ENCODE peak calls at places on chromosomes 5 and 9, in seven cellular contexts. One of them, this sample, is unnamed.

GRCh38 chr9:125435776-125436612 is 174.4 kb downstream of the GAPVD1 start:
- DNase-seq in CD8-positive, alpha-beta T cell: no peak
- DNase-seq in heart left ventricle: no peak
- DNase-seq in HepG2: no peak
- DNase-seq in heart right ventricle: no peak
- DNase-seq in A549: no peak
- DNase-seq in body of pancreas: no peak
- DNase-seq in this sample: no peak

GRCh38 chr5:51376504-51376903 is 6.7 kb upstream of the ISL1 start:
- DNase-seq in CD8-positive, alpha-beta T cell: no peak
- DNase-seq in heart left ventricle: no peak
- DNase-seq in HepG2: no peak
- DNase-seq in heart right ventricle: no peak
- DNase-seq in A549: no peak
- DNase-seq in body of pancreas: no peak
- DNase-seq in this sample: no peak

GRCh38 chr5:124310453-124310852 is 436.0 kb downstream of the ZNF608 start:
- DNase-seq in CD8-positive, alpha-beta T cell: no peak
- DNase-seq in heart left ventricle: no peak
- DNase-seq in HepG2: no peak
- DNase-seq in heart right ventricle: no peak
- DNase-seq in A549: no peak
- DNase-seq in body of pancreas: no peak
- DNase-seq in this sample: no peak

GRCh38 chr5:117488976-117489500 is 914.4 kb upstream of the SEMA6A start:
- DNase-seq in CD8-positive, alpha-beta T cell: no peak
- DNase-seq in heart left ventricle: no peak
- DNase-seq in HepG2: no peak
- DNase-seq in heart right ventricle: no peak
- DNase-seq in A549: no peak
- DNase-seq in body of pancreas: no peak
- DNase-seq in this sample: no peak

GRCh38 chr9:105026451-105026850 is 98.5 kb upstream of the ABCA1 start:
- DNase-seq in CD8-positive, alpha-beta T cell: no peak
- DNase-seq in heart left ventricle: no peak
- DNase-seq in HepG2: no peak
- DNase-seq in heart right ventricle: no peak
- DNase-seq in A549: no peak
- DNase-seq in body of pancreas: no peak
- DNase-seq in this sample: no peak

GRCh38 chr9:111118256-111118950 is 80.1 kb upstream of the LPAR1 start:
- DNase-seq in CD8-positive, alpha-beta T cell: no peak
- DNase-seq in heart left ventricle: no peak
- DNase-seq in HepG2: no peak
- DNase-seq in heart right ventricle: no peak
- DNase-seq in A549: no peak
- DNase-seq in body of pancreas: no peak
- DNase-seq in this sample: no peak

GRCh38 chr9:37592108-37592951 is at the start of gene TOMM5:
- DNase-seq in CD8-positive, alpha-beta T cell: peak; percentile 92
- DNase-seq in heart left ventricle: peak; percentile 95
- DNase-seq in HepG2: peak; percentile 87
- DNase-seq in heart right ventricle: peak; percentile 92
- DNase-seq in A549: peak; percentile 82
- DNase-seq in body of pancreas: peak; percentile 92
- DNase-seq in this sample: peak; percentile 93

GRCh38 chr5:172716796-172717313 is 54.1 kb downstream of the DUSP1 start:
- DNase-seq in CD8-positive, alpha-beta T cell: peak; percentile 84
- DNase-seq in heart left ventricle: peak; percentile 82
- DNase-seq in HepG2: peak; percentile 53
- DNase-seq in heart right ventricle: peak; percentile 90
- DNase-seq in A549: peak; percentile 75
- DNase-seq in body of pancreas: peak; percentile 85
- DNase-seq in this sample: peak; percentile 78

GRCh38 chr5:143355710-143356109 is 47.8 kb downstream of the NR3C1 start:
- DNase-seq in CD8-positive, alpha-beta T cell: peak; percentile 80
- DNase-seq in heart left ventricle: peak; percentile 71
- DNase-seq in HepG2: peak; percentile 76
- DNase-seq in heart right ventricle: peak; percentile 26
- DNase-seq in A549: peak; percentile 93
- DNase-seq in body of pancreas: peak; percentile 56
- DNase-seq in this sample: no peak

GRCh38 chr5:77645158-77645994 is 6.9 kb upstream of the OTP start:
- DNase-seq in CD8-positive, alpha-beta T cell: no peak
- DNase-seq in heart left ventricle: no peak
- DNase-seq in HepG2: peak; percentile 13
- DNase-seq in heart right ventricle: peak; percentile 47
- DNase-seq in A549: peak; percentile 86
- DNase-seq in body of pancreas: peak; percentile 35
- DNase-seq in this sample: no peak

GRCh38 chr5:153352685-153353219 is 137.7 kb upstream of the GRIA1 start:
- DNase-seq in CD8-positive, alpha-beta T cell: no peak
- DNase-seq in heart left ventricle: no peak
- DNase-seq in HepG2: no peak
- DNase-seq in heart right ventricle: no peak
- DNase-seq in A549: no peak
- DNase-seq in body of pancreas: no peak
- DNase-seq in this sample: no peak

DNA sequence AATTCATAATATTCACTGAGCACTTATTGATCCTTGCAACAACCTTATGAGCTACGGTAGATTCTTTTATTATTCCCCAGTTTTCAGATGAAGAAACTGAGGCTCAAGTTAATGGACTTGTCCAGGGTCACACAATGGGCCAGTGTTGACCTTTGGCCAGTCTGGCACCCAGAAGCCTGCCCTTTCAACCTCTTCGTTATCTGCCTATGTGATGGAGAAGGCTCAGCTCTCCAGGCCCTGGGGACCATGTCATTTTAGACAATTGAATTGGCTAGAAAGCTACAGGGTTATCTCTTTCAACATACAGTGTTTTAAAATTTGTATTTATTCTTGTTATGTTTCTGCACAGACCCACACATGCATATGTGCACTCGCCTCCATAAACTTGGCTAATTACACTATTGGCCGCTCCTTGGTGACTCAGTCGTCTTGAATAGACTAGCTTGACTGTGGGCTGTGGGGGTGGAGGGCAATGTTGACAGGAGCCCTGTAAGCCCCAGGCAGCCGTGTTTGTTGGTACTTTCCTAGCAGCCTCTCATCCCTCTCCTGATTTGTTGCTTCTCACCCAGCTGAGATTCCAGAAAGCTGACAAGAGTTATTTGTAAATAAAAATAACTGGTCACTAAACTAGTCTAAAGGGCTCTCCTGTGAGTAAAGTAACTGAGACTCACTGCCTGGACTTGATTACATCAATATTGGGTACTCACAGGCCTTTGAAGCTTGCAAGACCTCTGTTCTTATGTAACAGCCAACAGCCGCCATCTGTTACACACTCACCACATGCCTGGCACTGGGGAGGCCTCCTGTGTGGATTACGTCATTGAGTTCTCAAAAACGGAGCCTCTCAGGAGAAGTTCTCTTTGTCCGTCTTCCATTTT is 8.5 kb upstream of the ANGPTL2 start:
- DNase-seq in CD8-positive, alpha-beta T cell: no peak
- DNase-seq in heart left ventricle: peak; percentile 67
- DNase-seq in HepG2: peak; percentile 40
- DNase-seq in heart right ventricle: no peak
- DNase-seq in A549: no peak
- DNase-seq in body of pancreas: no peak
- DNase-seq in this sample: peak; percentile 21
- H3K4me1 ChIP-seq in CD8-positive, alpha-beta T cell: no peaks in the 10 kb centered on the region
- H3K4me1 ChIP-seq in heart left ventricle: peaks cover 25% of the 10 kb centered on the region
- H3K4me1 ChIP-seq in HepG2: peaks cover 49% of the 10 kb centered on the region
- H3K4me1 ChIP-seq in heart right ventricle: peaks cover 84% of the 10 kb centered on the region
- H3K4me1 ChIP-seq in A549: peaks cover 14% of the 10 kb centered on the region
- H3K4me1 ChIP-seq in body of pancreas: peaks cover 10% of the 10 kb centered on the region
- H3K4me1 ChIP-seq in this sample: peaks cover 47% of the 10 kb centered on the region

GRCh38 chr9:75892168-75892901 is 1.9 kb downstream of the PCSK5 start:
- DNase-seq in CD8-positive, alpha-beta T cell: no peak
- DNase-seq in heart left ventricle: peak; percentile 35
- DNase-seq in HepG2: no peak
- DNase-seq in heart right ventricle: peak; percentile 54
- DNase-seq in A549: peak; percentile 35
- DNase-seq in body of pancreas: peak; percentile 24
- DNase-seq in this sample: peak; percentile 49

GRCh38 chr9:75889977-75890540 is 414 bp upstream of the PCSK5 start:
- DNase-seq in CD8-positive, alpha-beta T cell: peak; percentile 24
- DNase-seq in heart left ventricle: peak; percentile 49
- DNase-seq in HepG2: no peak
- DNase-seq in heart right ventricle: no peak
- DNase-seq in A549: peak; percentile 44
- DNase-seq in body of pancreas: peak; percentile 40
- DNase-seq in this sample: no peak

GRCh38 chr9:75891277-75892167 is 1.0 kb downstream of the PCSK5 start:
- DNase-seq in CD8-positive, alpha-beta T cell: peak; percentile 49
- DNase-seq in heart left ventricle: peak; percentile 38
- DNase-seq in HepG2: no peak
- DNase-seq in heart right ventricle: peak; percentile 17
- DNase-seq in A549: peak; percentile 26
- DNase-seq in body of pancreas: peak; percentile 33
- DNase-seq in this sample: peak; percentile 33

GRCh38 chr9:75890541-75891276 is at the start of gene PCSK5:
- DNase-seq in CD8-positive, alpha-beta T cell: peak; percentile 92
- DNase-seq in heart left ventricle: peak; percentile 94
- DNase-seq in HepG2: peak; percentile 58
- DNase-seq in heart right ventricle: peak; percentile 87
- DNase-seq in A549: peak; percentile 77
- DNase-seq in body of pancreas: peak; percentile 90
- DNase-seq in this sample: peak; percentile 89

GRCh38 chr9:75889577-75889976 is 896 bp upstream of the PCSK5 start:
- DNase-seq in CD8-positive, alpha-beta T cell: no peak
- DNase-seq in heart left ventricle: no peak
- DNase-seq in HepG2: no peak
- DNase-seq in heart right ventricle: no peak
- DNase-seq in A549: no peak
- DNase-seq in body of pancreas: no peak
- DNase-seq in this sample: no peak
- H3K4me3 ChIP-seq in CD8-positive, alpha-beta T cell: peak overlapping the region; percentile 81
- H3K4me3 ChIP-seq in heart left ventricle: peak overlapping the region; percentile 85
- H3K4me3 ChIP-seq in HepG2: peak overlapping the region; percentile 60
- H3K4me3 ChIP-seq in heart right ventricle: peak overlapping the region; percentile 82
- H3K4me3 ChIP-seq in A549: peak overlapping the region; percentile 51
- H3K4me3 ChIP-seq in body of pancreas: peak overlapping the region; percentile 48
- H3K4me3 ChIP-seq in this sample: peak overlapping the region; percentile 40

DNA sequence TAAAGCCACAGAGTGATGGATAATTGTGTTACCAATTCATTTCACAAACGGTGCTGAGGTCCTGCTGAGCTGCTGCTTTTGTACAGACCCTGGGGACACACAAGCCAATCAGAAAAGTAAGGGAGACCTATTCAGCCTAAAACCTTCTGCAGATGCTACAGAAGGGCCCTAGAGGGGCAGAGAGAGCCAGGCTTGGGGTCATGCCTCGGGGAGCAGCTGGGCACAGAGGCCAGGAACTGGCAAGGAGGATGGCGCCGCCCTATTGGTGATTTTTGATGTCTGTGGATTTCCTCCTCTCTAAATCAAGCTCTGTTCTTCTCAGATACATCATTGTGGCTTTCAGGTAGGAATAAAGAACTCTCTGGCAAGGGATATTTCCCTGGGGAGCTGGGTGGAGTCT is 181.9 kb downstream of the ZNF462 start:
- DNase-seq in CD8-positive, alpha-beta T cell: no peak
- DNase-seq in heart left ventricle: no peak
- DNase-seq in HepG2: no peak
- DNase-seq in heart right ventricle: no peak
- DNase-seq in A549: no peak
- DNase-seq in body of pancreas: peak; percentile 11
- DNase-seq in this sample: no peak
- TF ChIP-seq CTCF in CD8-positive, alpha-beta T cell: no peak
- TF ChIP-seq CTCF in heart left ventricle: no peak
- TF ChIP-seq CTCF in HepG2: peak; percentile 6
- TF ChIP-seq CTCF in heart right ventricle: no peak
- TF ChIP-seq CTCF in A549: peak; percentile 16
- TF ChIP-seq CTCF in body of pancreas: no peak
- TF ChIP-seq CTCF in this sample: no peak

GRCh38 chr5:132435891-132436290 is 54.7 kb downstream of the IRF1 start:
- DNase-seq in CD8-positive, alpha-beta T cell: no peak
- DNase-seq in heart left ventricle: no peak
- DNase-seq in HepG2: no peak
- DNase-seq in heart right ventricle: no peak
- DNase-seq in A549: no peak
- DNase-seq in body of pancreas: no peak
- DNase-seq in this sample: no peak
- H3K4me1 ChIP-seq in CD8-positive, alpha-beta T cell: peaks cover 88% of the 10 kb centered on the region
- H3K4me1 ChIP-seq in heart left ventricle: peaks cover 58% of the 10 kb centered on the region
- H3K4me1 ChIP-seq in HepG2: peaks cover 21% of the 10 kb centered on the region
- H3K4me1 ChIP-seq in heart right ventricle: peaks cover 97% of the 10 kb centered on the region
- H3K4me1 ChIP-seq in A549: peaks cover 9% of the 10 kb centered on the region
- H3K4me1 ChIP-seq in body of pancreas: peaks cover 23% of the 10 kb centered on the region
- H3K4me1 ChIP-seq in this sample: peaks cover 14% of the 10 kb centered on the region

GRCh38 chr9:98960409-98960808 is 16.7 kb downstream of the COL15A1 start:
- DNase-seq in CD8-positive, alpha-beta T cell: no peak
- DNase-seq in heart left ventricle: no peak
- DNase-seq in HepG2: no peak
- DNase-seq in heart right ventricle: no peak
- DNase-seq in A549: no peak
- DNase-seq in body of pancreas: no peak
- DNase-seq in this sample: no peak

GRCh38 chr9:98957826-98958225 is 14.1 kb downstream of the COL15A1 start:
- DNase-seq in CD8-positive, alpha-beta T cell: no peak
- DNase-seq in heart left ventricle: no peak
- DNase-seq in HepG2: no peak
- DNase-seq in heart right ventricle: no peak
- DNase-seq in A549: no peak
- DNase-seq in body of pancreas: no peak
- DNase-seq in this sample: no peak

GRCh38 chr9:98961513-98962180 is 17.9 kb downstream of the COL15A1 start:
- DNase-seq in CD8-positive, alpha-beta T cell: no peak
- DNase-seq in heart left ventricle: no peak
- DNase-seq in HepG2: no peak
- DNase-seq in heart right ventricle: no peak
- DNase-seq in A549: no peak
- DNase-seq in body of pancreas: no peak
- DNase-seq in this sample: no peak

GRCh38 chr9:98955259-98955658 is 11.6 kb downstream of the COL15A1 start:
- DNase-seq in CD8-positive, alpha-beta T cell: no peak
- DNase-seq in heart left ventricle: no peak
- DNase-seq in HepG2: no peak
- DNase-seq in heart right ventricle: no peak
- DNase-seq in A549: no peak
- DNase-seq in body of pancreas: no peak
- DNase-seq in this sample: no peak

DNA sequence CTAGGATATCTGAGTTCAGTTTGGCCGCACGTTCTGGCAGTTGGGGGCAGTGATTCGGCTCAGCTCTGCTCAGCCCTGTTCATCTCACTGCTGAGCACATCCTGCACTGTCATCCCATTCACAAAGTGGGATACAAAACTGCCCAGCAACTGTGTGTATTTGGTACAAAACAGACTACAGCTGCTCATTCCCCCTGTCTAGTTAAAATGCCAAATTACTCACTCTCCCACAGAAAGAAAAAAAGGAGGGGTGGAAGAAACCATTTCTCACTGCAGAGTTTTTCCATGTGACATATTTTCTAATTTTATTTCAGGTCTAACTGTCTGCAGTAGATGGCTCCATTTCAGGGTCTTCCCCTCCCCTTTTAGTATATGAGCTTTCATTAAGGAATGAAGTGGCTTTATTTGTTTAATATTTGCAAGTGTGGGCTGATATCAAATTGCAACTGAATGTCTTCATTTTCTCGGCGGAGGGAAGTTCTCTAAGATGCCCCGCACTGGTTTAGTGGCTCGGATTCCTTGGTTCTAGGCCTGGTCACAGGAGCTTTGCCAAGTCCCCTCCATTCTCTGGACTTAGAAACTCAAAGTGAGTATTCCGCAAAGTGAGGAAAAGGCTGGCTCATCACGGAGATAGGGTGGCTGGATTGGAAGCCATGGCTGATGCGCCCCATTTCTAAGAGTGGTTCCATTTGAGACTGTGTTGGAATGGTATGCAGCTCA is 14.7 kb downstream of the COL15A1 start:
- DNase-seq in CD8-positive, alpha-beta T cell: no peak
- DNase-seq in heart left ventricle: peak; percentile 50
- DNase-seq in HepG2: no peak
- DNase-seq in heart right ventricle: no peak
- DNase-seq in A549: no peak
- DNase-seq in body of pancreas: no peak
- DNase-seq in this sample: no peak
- H3K4me3 ChIP-seq in CD8-positive, alpha-beta T cell: no peak overlapping the region
- H3K4me3 ChIP-seq in heart left ventricle: no peak overlapping the region
- H3K4me3 ChIP-seq in HepG2: no peak overlapping the region
- H3K4me3 ChIP-seq in heart right ventricle: no peak overlapping the region
- H3K4me3 ChIP-seq in A549: no peak overlapping the region
- H3K4me3 ChIP-seq in body of pancreas: no peak overlapping the region
- H3K4me3 ChIP-seq in this sample: no peak overlapping the region